ENCODE peak calls at places on chromosomes 3 and 15, in eight cellular contexts. One of them, this sample, is unnamed.
A peak's percentile ranks its signal among the peaks of the same experiment; 100 is the strongest.

GRCh38 chr3:116586285-116586944 is 123.2 kb upstream of the TUSC7 start:
- DNase-seq in fibroblast of lung: no peak
- DNase-seq in left ventricle myocardium inferior: no peak
- DNase-seq in effector memory CD4-positive, alpha-beta T cell: no peak
- DNase-seq in adipocyte: no peak
- DNase-seq in tibial artery: no peak
- DNase-seq in uterus: no peak
- DNase-seq in upper lobe of right lung: no peak
- DNase-seq in this sample: no peak

GRCh38 chr15:58228708-58229107 is 90.5 kb downstream of the AQP9 start:
- DNase-seq in fibroblast of lung: peak; percentile 66
- DNase-seq in left ventricle myocardium inferior: no peak
- DNase-seq in effector memory CD4-positive, alpha-beta T cell: no peak
- DNase-seq in adipocyte: peak; percentile 77
- DNase-seq in tibial artery: no peak
- DNase-seq in uterus: no peak
- DNase-seq in upper lobe of right lung: no peak
- DNase-seq in this sample: no peak

GRCh38 chr15:71207141-71207540 is 91.9 kb downstream of the THSD4 start:
- DNase-seq in fibroblast of lung: no peak
- DNase-seq in left ventricle myocardium inferior: no peak
- DNase-seq in effector memory CD4-positive, alpha-beta T cell: no peak
- DNase-seq in adipocyte: no peak
- DNase-seq in tibial artery: no peak
- DNase-seq in uterus: no peak
- DNase-seq in upper lobe of right lung: no peak
- DNase-seq in this sample: no peak

GRCh38 chr3:4508048-4508981 is 15.2 kb downstream of the ITPR1 start:
- DNase-seq in fibroblast of lung: no peak
- DNase-seq in left ventricle myocardium inferior: no peak
- DNase-seq in effector memory CD4-positive, alpha-beta T cell: no peak
- DNase-seq in adipocyte: no peak
- DNase-seq in tibial artery: no peak
- DNase-seq in uterus: peak; percentile 61
- DNase-seq in upper lobe of right lung: no peak
- DNase-seq in this sample: no peak

GRCh38 chr3:13343601-13344000 is 76.5 kb downstream of the NUP210 start:
- DNase-seq in fibroblast of lung: no peak
- DNase-seq in left ventricle myocardium inferior: no peak
- DNase-seq in effector memory CD4-positive, alpha-beta T cell: no peak
- DNase-seq in adipocyte: no peak
- DNase-seq in tibial artery: no peak
- DNase-seq in uterus: no peak
- DNase-seq in upper lobe of right lung: no peak
- DNase-seq in this sample: no peak

GRCh38 chr15:36653851-36654250 is 74.4 kb downstream of the CDIN1 start:
- DNase-seq in fibroblast of lung: no peak
- DNase-seq in left ventricle myocardium inferior: no peak
- DNase-seq in effector memory CD4-positive, alpha-beta T cell: no peak
- DNase-seq in adipocyte: no peak
- DNase-seq in tibial artery: no peak
- DNase-seq in uterus: no peak
- DNase-seq in upper lobe of right lung: no peak
- DNase-seq in this sample: peak; percentile 90

GRCh38 chr15:69390575-69390974 is 23.6 kb upstream of the KIF23 start:
- DNase-seq in fibroblast of lung: peak; percentile 55
- DNase-seq in left ventricle myocardium inferior: no peak
- DNase-seq in effector memory CD4-positive, alpha-beta T cell: no peak
- DNase-seq in adipocyte: peak; percentile 46
- DNase-seq in tibial artery: no peak
- DNase-seq in uterus: no peak
- DNase-seq in upper lobe of right lung: no peak
- DNase-seq in this sample: peak; percentile 81

GRCh38 chr3:107525101-107525953 is 2.6 kb downstream of the BBX start:
- DNase-seq in fibroblast of lung: peak; percentile 22
- DNase-seq in left ventricle myocardium inferior: peak; percentile 41
- DNase-seq in effector memory CD4-positive, alpha-beta T cell: no peak
- DNase-seq in adipocyte: peak; percentile 76
- DNase-seq in tibial artery: peak; percentile 81
- DNase-seq in uterus: no peak
- DNase-seq in upper lobe of right lung: peak; percentile 76
- DNase-seq in this sample: peak; percentile 42

GRCh38 chr3:39765575-39765974 is 43.8 kb upstream of the MYRIP start:
- DNase-seq in fibroblast of lung: no peak
- DNase-seq in left ventricle myocardium inferior: no peak
- DNase-seq in effector memory CD4-positive, alpha-beta T cell: no peak
- DNase-seq in adipocyte: no peak
- DNase-seq in tibial artery: no peak
- DNase-seq in uterus: no peak
- DNase-seq in upper lobe of right lung: no peak
- DNase-seq in this sample: no peak

GRCh38 chr3:187616307-187616939 is 53.8 kb downstream of the SST start:
- DNase-seq in fibroblast of lung: peak; percentile 62
- DNase-seq in left ventricle myocardium inferior: no peak
- DNase-seq in effector memory CD4-positive, alpha-beta T cell: no peak
- DNase-seq in adipocyte: peak; percentile 58
- DNase-seq in tibial artery: no peak
- DNase-seq in uterus: peak; percentile 28
- DNase-seq in upper lobe of right lung: no peak
- DNase-seq in this sample: peak; percentile 23

GRCh38 chr3:186021673-186022362 is 84.0 kb upstream of the TRA2B start:
- DNase-seq in fibroblast of lung: peak; percentile 95
- DNase-seq in left ventricle myocardium inferior: no peak
- DNase-seq in effector memory CD4-positive, alpha-beta T cell: no peak
- DNase-seq in adipocyte: peak; percentile 95
- DNase-seq in tibial artery: peak; percentile 67
- DNase-seq in uterus: no peak
- DNase-seq in upper lobe of right lung: no peak
- DNase-seq in this sample: peak; percentile 78

DNA sequence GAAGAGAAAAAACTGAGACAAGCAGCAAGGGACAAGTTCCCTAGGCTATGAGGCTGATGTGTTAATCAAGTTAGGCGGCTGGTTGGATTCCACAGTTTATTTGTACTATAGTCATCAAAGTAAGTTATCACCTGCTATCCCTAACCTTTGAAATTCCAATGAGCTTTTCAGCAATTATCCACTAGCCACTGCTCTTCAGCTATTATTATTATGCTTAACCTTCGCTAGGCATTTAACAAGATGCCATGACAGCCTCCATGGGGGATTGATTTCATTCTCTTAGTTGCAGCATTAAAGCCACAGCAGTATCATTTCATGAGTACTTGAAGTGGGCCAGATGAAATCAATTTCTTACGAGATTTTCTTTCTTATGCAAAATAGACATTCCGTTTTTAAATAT is 699.5 kb upstream of the NAALADL2 start:
- DNase-seq in fibroblast of lung: no peak
- DNase-seq in left ventricle myocardium inferior: no peak
- DNase-seq in effector memory CD4-positive, alpha-beta T cell: no peak
- DNase-seq in adipocyte: no peak
- DNase-seq in tibial artery: no peak
- DNase-seq in uterus: no peak
- DNase-seq in upper lobe of right lung: no peak
- DNase-seq in this sample: no peak
- H3K36me3 ChIP-seq in fibroblast of lung: no peaks in the 10 kb centered on the region
- H3K36me3 ChIP-seq in left ventricle myocardium inferior: no peaks in the 10 kb centered on the region
- H3K36me3 ChIP-seq in effector memory CD4-positive, alpha-beta T cell: no peaks in the 10 kb centered on the region
- H3K36me3 ChIP-seq in adipocyte: no peaks in the 10 kb centered on the region
- H3K36me3 ChIP-seq in tibial artery: no peaks in the 10 kb centered on the region
- H3K36me3 ChIP-seq in uterus: no peaks in the 10 kb centered on the region
- H3K36me3 ChIP-seq in upper lobe of right lung: no peaks in the 10 kb centered on the region
- H3K36me3 ChIP-seq in this sample: no peaks in the 10 kb centered on the region

GRCh38 chr3:45673273-45673672 is 15.9 kb upstream of the SACM1L start:
- DNase-seq in fibroblast of lung: no peak
- DNase-seq in left ventricle myocardium inferior: no peak
- DNase-seq in effector memory CD4-positive, alpha-beta T cell: no peak
- DNase-seq in adipocyte: no peak
- DNase-seq in tibial artery: no peak
- DNase-seq in uterus: no peak
- DNase-seq in upper lobe of right lung: no peak
- DNase-seq in this sample: no peak

GRCh38 chr3:45666729-45667440 is 22.3 kb upstream of the SACM1L start:
- DNase-seq in fibroblast of lung: peak; percentile 56
- DNase-seq in left ventricle myocardium inferior: peak; percentile 60
- DNase-seq in effector memory CD4-positive, alpha-beta T cell: no peak
- DNase-seq in adipocyte: peak; percentile 53
- DNase-seq in tibial artery: no peak
- DNase-seq in uterus: no peak
- DNase-seq in upper lobe of right lung: no peak
- DNase-seq in this sample: peak; percentile 75

GRCh38 chr3:45667569-45667967 is 21.6 kb upstream of the SACM1L start:
- DNase-seq in fibroblast of lung: no peak
- DNase-seq in left ventricle myocardium inferior: no peak
- DNase-seq in effector memory CD4-positive, alpha-beta T cell: no peak
- DNase-seq in adipocyte: no peak
- DNase-seq in tibial artery: no peak
- DNase-seq in uterus: no peak
- DNase-seq in upper lobe of right lung: no peak
- DNase-seq in this sample: no peak

GRCh38 chr3:45676248-45677044 is 12.8 kb upstream of the SACM1L start:
- DNase-seq in fibroblast of lung: no peak
- DNase-seq in left ventricle myocardium inferior: no peak
- DNase-seq in effector memory CD4-positive, alpha-beta T cell: no peak
- DNase-seq in adipocyte: no peak
- DNase-seq in tibial artery: no peak
- DNase-seq in uterus: peak; percentile 57
- DNase-seq in upper lobe of right lung: no peak
- DNase-seq in this sample: no peak

DNA sequence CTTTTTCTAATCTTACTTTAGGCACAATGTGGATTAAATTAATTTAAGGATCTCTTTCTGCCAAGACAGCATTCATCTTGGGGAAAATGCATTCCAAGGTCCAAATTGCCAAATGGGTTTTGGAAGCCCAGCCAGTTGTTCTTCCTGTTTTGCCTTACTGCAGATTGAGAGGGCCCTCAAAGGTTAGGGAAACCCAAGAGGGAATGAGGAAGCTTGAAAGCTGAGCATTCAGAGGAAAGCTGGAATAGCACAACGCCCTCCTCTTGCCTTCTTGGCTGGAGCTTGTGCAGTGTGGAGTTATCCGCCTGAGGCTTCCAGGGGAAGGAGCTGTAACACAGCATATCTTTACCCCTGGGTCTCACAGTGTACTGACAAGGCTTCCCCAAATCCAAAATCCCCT is 18.2 kb upstream of the SACM1L start:
- DNase-seq in fibroblast of lung: peak; percentile 58
- DNase-seq in left ventricle myocardium inferior: no peak
- DNase-seq in effector memory CD4-positive, alpha-beta T cell: no peak
- DNase-seq in adipocyte: peak; percentile 81
- DNase-seq in tibial artery: no peak
- DNase-seq in uterus: peak; percentile 56
- DNase-seq in upper lobe of right lung: no peak
- DNase-seq in this sample: no peak
- H3K36me3 ChIP-seq in fibroblast of lung: peaks cover 15% of the 10 kb centered on the region
- H3K36me3 ChIP-seq in left ventricle myocardium inferior: peaks cover 53% of the 10 kb centered on the region
- H3K36me3 ChIP-seq in effector memory CD4-positive, alpha-beta T cell: peaks cover 14% of the 10 kb centered on the region
- H3K36me3 ChIP-seq in adipocyte: peaks cover 15% of the 10 kb centered on the region
- H3K36me3 ChIP-seq in tibial artery: peaks cover 41% of the 10 kb centered on the region
- H3K36me3 ChIP-seq in uterus: no peaks in the 10 kb centered on the region
- H3K36me3 ChIP-seq in upper lobe of right lung: peaks cover 74% of the 10 kb centered on the region
- H3K36me3 ChIP-seq in this sample: peaks cover 4% of the 10 kb centered on the region

DNA sequence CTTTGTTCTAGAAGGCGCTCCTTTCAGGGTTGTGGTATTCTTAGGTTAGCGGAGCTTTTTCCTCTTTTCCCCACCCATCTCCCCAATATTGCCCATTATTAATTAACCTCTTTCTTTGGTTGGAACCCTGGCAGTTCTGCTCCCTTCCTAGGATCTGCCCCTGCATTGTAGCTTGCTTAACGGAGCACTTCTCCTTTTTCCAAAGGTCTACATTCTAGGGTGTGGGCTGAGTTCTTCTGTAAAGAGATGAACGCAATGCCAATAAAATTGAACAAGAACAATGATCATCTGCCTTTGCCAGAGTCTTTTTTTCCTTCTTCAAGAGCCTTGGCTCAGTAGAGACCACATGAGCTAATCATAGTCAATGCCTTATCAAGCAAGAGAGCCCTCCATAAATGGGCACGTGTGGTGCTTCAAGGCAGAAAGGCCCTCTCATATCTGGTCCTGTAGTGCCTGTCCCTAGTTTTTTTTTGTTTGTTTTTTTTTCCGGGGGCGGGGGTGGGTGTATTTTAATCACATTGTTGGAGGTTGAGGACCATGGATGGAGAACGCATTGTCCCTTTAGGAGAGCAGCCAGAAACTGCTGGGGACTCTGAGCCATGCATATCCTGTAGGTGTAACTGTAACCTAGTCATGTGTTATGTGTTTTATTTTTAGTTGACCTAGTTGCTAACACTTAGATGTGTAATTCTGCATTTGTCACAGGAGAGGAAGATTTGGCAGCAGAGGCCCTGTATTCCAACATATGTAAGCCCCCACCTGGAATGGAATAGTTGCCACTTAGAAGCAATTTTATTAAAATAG is 64.7 kb upstream of the ACAD9 start:
- DNase-seq in fibroblast of lung: no peak
- DNase-seq in left ventricle myocardium inferior: no peak
- DNase-seq in effector memory CD4-positive, alpha-beta T cell: no peak
- DNase-seq in adipocyte: no peak
- DNase-seq in tibial artery: no peak
- DNase-seq in uterus: no peak
- DNase-seq in upper lobe of right lung: no peak
- DNase-seq in this sample: no peak
- H3K36me3 ChIP-seq in fibroblast of lung: peaks cover 9% of the 10 kb centered on the region
- H3K36me3 ChIP-seq in left ventricle myocardium inferior: peaks cover 42% of the 10 kb centered on the region
- H3K36me3 ChIP-seq in effector memory CD4-positive, alpha-beta T cell: peaks cover 44% of the 10 kb centered on the region
- H3K36me3 ChIP-seq in adipocyte: peaks cover 81% of the 10 kb centered on the region
- H3K36me3 ChIP-seq in tibial artery: peaks cover 86% of the 10 kb centered on the region
- H3K36me3 ChIP-seq in uterus: no peaks in the 10 kb centered on the region
- H3K36me3 ChIP-seq in upper lobe of right lung: peaks cover 66% of the 10 kb centered on the region
- H3K36me3 ChIP-seq in this sample: peaks cover 37% of the 10 kb centered on the region

DNA sequence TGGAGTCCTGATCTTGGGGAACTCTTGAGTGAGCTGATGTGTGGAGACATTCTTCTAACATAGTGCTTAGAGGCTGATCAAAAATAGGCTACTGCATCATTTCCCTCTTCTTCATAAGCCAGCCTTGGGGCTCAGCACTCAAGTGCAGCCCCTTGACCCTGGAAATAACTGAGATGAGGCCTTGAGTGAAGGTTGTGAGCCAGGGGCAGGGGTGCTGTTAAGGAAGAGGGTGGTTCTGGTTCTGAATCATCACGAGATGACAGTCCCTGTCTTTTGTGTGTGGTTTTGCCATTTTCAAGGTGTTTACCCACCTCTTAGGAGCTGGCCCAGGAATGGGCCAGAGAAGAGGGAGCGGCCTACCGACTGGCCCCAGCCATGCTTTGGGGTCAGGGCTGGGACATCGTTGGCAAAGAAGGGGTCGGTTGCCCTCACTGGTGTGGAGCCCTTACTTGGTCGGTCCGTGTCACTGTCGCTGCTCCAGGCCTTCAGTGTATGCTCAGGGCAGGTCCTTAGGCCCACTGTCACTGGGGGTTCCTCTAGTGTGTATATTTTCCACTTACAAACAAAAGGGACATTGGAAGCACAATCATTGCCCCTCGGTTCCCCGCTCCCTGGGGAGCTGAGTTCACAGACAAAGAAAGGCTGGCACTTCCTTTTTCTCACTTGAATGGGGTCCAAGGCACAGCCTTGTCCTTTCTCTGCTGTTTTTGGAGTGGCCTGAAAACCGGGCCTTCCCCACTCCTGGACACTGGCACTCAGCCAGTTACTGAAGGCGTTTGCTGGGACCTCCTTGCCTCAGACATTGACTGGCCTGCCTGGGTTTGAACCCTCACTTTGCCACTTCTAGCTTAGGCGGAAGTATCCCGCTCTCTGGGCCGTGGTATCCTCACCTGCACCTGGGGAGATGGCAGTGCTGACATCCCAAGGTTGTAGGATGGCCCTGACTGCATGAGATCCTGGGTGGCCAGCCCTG is 46.6 kb downstream of the SLC6A6 start:
- DNase-seq in fibroblast of lung: no peak
- DNase-seq in left ventricle myocardium inferior: no peak
- DNase-seq in effector memory CD4-positive, alpha-beta T cell: no peak
- DNase-seq in adipocyte: no peak
- DNase-seq in tibial artery: no peak
- DNase-seq in uterus: no peak
- DNase-seq in upper lobe of right lung: no peak
- DNase-seq in this sample: no peak
- H3K36me3 ChIP-seq in fibroblast of lung: peaks cover 14% of the 10 kb centered on the region
- H3K36me3 ChIP-seq in left ventricle myocardium inferior: peaks cover 49% of the 10 kb centered on the region
- H3K36me3 ChIP-seq in effector memory CD4-positive, alpha-beta T cell: peaks cover 72% of the 10 kb centered on the region
- H3K36me3 ChIP-seq in adipocyte: peaks cover 44% of the 10 kb centered on the region
- H3K36me3 ChIP-seq in tibial artery: peaks cover 56% of the 10 kb centered on the region
- H3K36me3 ChIP-seq in uterus: no peaks in the 10 kb centered on the region
- H3K36me3 ChIP-seq in upper lobe of right lung: peaks cover 63% of the 10 kb centered on the region
- H3K36me3 ChIP-seq in this sample: peaks cover 22% of the 10 kb centered on the region